ENCODE peak calls at places on chromosomes 13 and 19, in five cellular contexts. T is dermis blood vessel endothelial cell, D is WERI-Rb-1, S is GM12865, R is cardiac muscle cell. V is an unnamed sample.

GRCh38 chr19:51691122-51692064 is 1.7 kb upstream of the SPACA6 start:
- DNase-seq in T (no peak), D (no peak), S (no peak), R (peak), V (no peak)

GRCh38 chr13:46751811-46752635 is 44.9 kb downstream of the ESD start:
- DNase-seq in T (peak), D (peak), S (peak), R (no peak), V (no peak)

GRCh38 chr13:33307820-33308219 is 22.3 kb upstream of the STARD13 start:
- DNase-seq in T (peak), D (no peak), S (no peak), R (peak), V (no peak)

GRCh38 chr13:42899266-42899665 is 92.8 kb downstream of the EPSTI1 start:
- DNase-seq in T (no peak), D (no peak), S (peak), R (no peak), V (no peak)

GRCh38 chr13:100644328-100644727 is 30.3 kb downstream of the TMTC4 start:
- DNase-seq in T (no peak), D (no peak), S (no peak), R (peak), V (no peak)

GRCh38 chr13:43085545-43085944 is 62.2 kb downstream of the DNAJC15 start:
- DNase-seq in T (peak), D (no peak), S (peak), R (peak), V (peak)

GRCh38 chr13:30204564-30204963 is 102.8 kb downstream of the KATNAL1 start:
- DNase-seq in T (no peak), D (no peak), S (peak), R (no peak), V (no peak)

GRCh38 chr13:59458908-59459579 is 704.7 kb downstream of the DIAPH3 start:
- DNase-seq in T (peak), D (no peak), S (no peak), R (peak), V (peak)

GRCh38 chr13:39370554-39370953 is 232.4 kb downstream of the LHFPL6 start:
- DNase-seq in T (no peak), D (no peak), S (no peak), R (no peak), V (no peak)

GRCh38 chr19:1851581-1852293 is 3.5 kb upstream of the REXO1 start:
- DNase-seq in T (no peak), D (no peak), S (no peak), R (no peak), V (no peak)

GRCh38 chr19:4090351-4091220 is 23.9 kb upstream of the ZBTB7A start:
- DNase-seq in T (no peak), D (no peak), S (no peak), R (no peak), V (no peak)

GRCh38 chr13:67353891-67354459 is 123.8 kb upstream of the PCDH9 start:
- DNase-seq in T (no peak), D (peak), S (no peak), R (peak), V (no peak)

GRCh38 chr19:48271531-48272151 is 1.8 kb downstream of the ZNF114 start:
- DNase-seq in T (peak), D (no peak), S (peak), R (peak), V (peak)

GRCh38 chr19:50506700-50507099 is 4.3 kb downstream of the JOSD2 start:
- DNase-seq in T (no peak), D (no peak), S (no peak), R (no peak), V (no peak)

GRCh38 chr13:106772202-106772601 is 204.3 kb upstream of the ARGLU1 start:
- DNase-seq in T (no peak), D (no peak), S (no peak), R (peak), V (no peak)

GRCh38 chr19:41702208-41702651 is 6.2 kb upstream of the CEACAM5 start:
- DNase-seq in T (no peak), D (no peak), S (no peak), R (peak), V (no peak)

GRCh38 chr13:95492044-95492801 is 60.3 kb upstream of the CLDN10 start:
- DNase-seq in T (no peak), D (peak), S (no peak), R (no peak), V (no peak)